ENCODE peak calls at places on chromosomes 2 and 18, in eight cellular contexts. R is activated naive CD4-positive, alpha-beta T cell; I is stimulated activated CD4-positive, alpha-beta T cell treated with anti-CD3 and anti-CD28 coated beads, Interleukin-15, amount 100 ng/mL, for 24 hours; P is AML-193; V is NAMALWA; M is stimulated activated CD8-positive, alpha-beta memory T cell treated with anti-CD3 and anti-CD28 coated beads, Interleukin-2, amount 100 ng/mL, for 1 hour; Y is ureter; W is activated gamma-delta T cell treated with Interleukin-2 at 50 U/mL for 16 hours. D is an unnamed sample.

GRCh38 chr2:134290363-134290762 is 36.5 kb downstream of the MGAT5 start:
- DNase-seq in R (no peak), I (no peak), P (peak; percentile 47), V (peak; percentile 9), M (no peak), Y (no peak), W (no peak), D (no peak)

GRCh38 chr2:42047488-42048317 is at the start of gene PKDCC:
- DNase-seq in R (no peak), I (peak; percentile 51), P (no peak), V (no peak), M (no peak), Y (peak; percentile 74), W (peak; percentile 20), D (peak; percentile 82)

GRCh38 chr2:17754773-17755425 is 961 bp downstream of the GEN1 start:
- DNase-seq in R (no peak), I (no peak), P (no peak), V (peak; percentile 38), M (no peak), Y (no peak), W (no peak), D (no peak)

GRCh38 chr18:41266616-41267015 is 688.4 kb upstream of the PIK3C3 start:
- DNase-seq in R (no peak), I (no peak), P (no peak), V (no peak), M (no peak), Y (no peak), W (no peak), D (no peak)

GRCh38 chr2:97849881-97850540 is 136.6 kb downstream of the ZAP70 start:
- DNase-seq in R (no peak), I (no peak), P (no peak), V (no peak), M (no peak), Y (no peak), W (no peak), D (no peak)

GRCh38 chr2:43265006-43265770 is 38.8 kb upstream of the ZFP36L2 start:
- DNase-seq in R (no peak), I (no peak), P (no peak), V (no peak), M (no peak), Y (no peak), W (no peak), D (no peak)

GRCh38 chr2:69831354-69831905 is 2.0 kb downstream of the GMCL1 start:
- DNase-seq in R (no peak), I (no peak), P (no peak), V (no peak), M (no peak), Y (no peak), W (no peak), D (no peak)

GRCh38 chr2:119432882-119433522 is 1.3 kb downstream of the TMEM37 start:
- DNase-seq in R (no peak), I (no peak), P (no peak), V (no peak), M (no peak), Y (no peak), W (no peak), D (no peak)

GRCh38 chr2:200329798-200330197 is 23.3 kb downstream of the SPATS2L start:
- DNase-seq in R (no peak), I (no peak), P (no peak), V (no peak), M (no peak), Y (no peak), W (no peak), D (no peak)

D was measured in MM.1S.